ENCODE peak calls at places on chromosomes 6 and 20, in eight cellular contexts. D is body of pancreas, O is GM23248, C is prostate gland, U is mesenchymal stem cell, M is OCI-LY7, N is MM.1S, S is A673. K is an unnamed sample. For H3K4me1, the result is how much of the 10 kb centered on the place peaks cover.

GRCh38 chr6:167826230-167827061 is at the start of gene AFDN:
- DNase-seq in D (peak), O (peak), C (peak), U (peak), M (peak), N (peak), S (peak), K (peak)

GRCh38 chr6:158703840-158704822 is 54.3 kb downstream of the SYTL3 start:
- DNase-seq in D (peak), O (peak), C (peak), U (peak), M (peak), N (peak), S (peak), K (peak)

GRCh38 chr6:160442151-160442550 is 94.0 kb downstream of the SLC22A3 start:
- DNase-seq in D (peak), O (no peak), C (no peak), U (no peak), M (no peak), N (no peak), S (no peak), K (no peak)

GRCh38 chr6:33962673-33963072 is 158.9 kb upstream of the MLN start:
- DNase-seq in D (no peak), O (no peak), C (no peak), U (no peak), M (no peak), N (no peak), S (no peak), K (peak)

GRCh38 chr20:11553603-11554002 is 364.1 kb upstream of the BTBD3 start:
- DNase-seq in D (no peak), O (peak), C (no peak), U (peak), M (no peak), N (no peak), S (peak), K (no peak)

GRCh38 chr20:45337367-45338120 is 10.7 kb downstream of the SDC4 start:
- DNase-seq in D (peak), O (peak), C (no peak), U (peak), M (no peak), N (no peak), S (no peak), K (no peak)

GRCh38 chr6:153949606-153950005 is 89.4 kb upstream of the OPRM1 start:
- DNase-seq in D (no peak), O (peak), C (no peak), U (no peak), M (no peak), N (no peak), S (no peak), K (no peak)

GRCh38 chr6:167244064-167244949 is 46.8 kb upstream of the UNC93A start:
- DNase-seq in D (no peak), O (no peak), C (no peak), U (no peak), M (no peak), N (no peak), S (peak), K (no peak)

GRCh38 chr6:125974214-125974866 is 12.0 kb upstream of the TRMT11 start:
- DNase-seq in D (no peak), O (peak), C (no peak), U (peak), M (peak), N (peak), S (peak), K (no peak)

GRCh38 chr6:2129076-2129695 is 116.2 kb downstream of the GMDS start:
- DNase-seq in D (no peak), O (no peak), C (no peak), U (no peak), M (no peak), N (no peak), S (no peak), K (no peak)

GRCh38 chr6:5813625-5814027 is 193.1 kb downstream of the NRN1 start:
- DNase-seq in D (no peak), O (no peak), C (no peak), U (no peak), M (no peak), N (peak), S (no peak), K (no peak)

GRCh38 chr6:112502348-112503130 is 155.4 kb downstream of the RFPL4B start:
- DNase-seq in D (no peak), O (peak), C (no peak), U (peak), M (no peak), N (no peak), S (peak), K (no peak)

GRCh38 chr20:53743607-53744260 is 150.1 kb upstream of the ZNF217 start:
- DNase-seq in D (no peak), O (no peak), C (no peak), U (no peak), M (no peak), N (no peak), S (no peak), K (no peak)

GRCh38 chr6:24788031-24788665 is 10.6 kb downstream of the ARMH2 start:
- DNase-seq in D (no peak), O (peak), C (no peak), U (peak), M (no peak), N (no peak), S (no peak), K (no peak)

GRCh38 chr6:53464942-53465460 is 79.9 kb downstream of the GCLC start:
- DNase-seq in D (peak), O (peak), C (no peak), U (peak), M (no peak), N (no peak), S (no peak), K (no peak)

GRCh38 chr20:35145141-35145564 is 2.0 kb downstream of the EDEM2 start:
- DNase-seq in D (peak), O (peak), C (peak), U (peak), M (peak), N (peak), S (peak), K (no peak)

GRCh38 chr6:123383718-123384117 is 253.0 kb downstream of the TRDN start:
- DNase-seq in D (no peak), O (no peak), C (no peak), U (no peak), M (no peak), N (no peak), S (no peak), K (no peak)

GRCh38 chr6:27810768-27811298 is 101.4 kb downstream of the OR2B2 start:
- DNase-seq in D (no peak), O (no peak), C (no peak), U (peak), M (peak), N (peak), S (no peak), K (no peak)

GRCh38 chr6:157298325-157298724 is 25.0 kb downstream of the TMEM242 start:
- DNase-seq in D (no peak), O (no peak), C (peak), U (no peak), M (no peak), N (no peak), S (no peak), K (no peak)

GRCh38 chr6:123575218-123575617 is 61.5 kb downstream of the TRDN start:
- DNase-seq in D (no peak), O (no peak), C (no peak), U (no peak), M (no peak), N (no peak), S (no peak), K (no peak)

GRCh38 chr6:5084192-5084786 is 852 bp upstream of the PPP1R3G start:
- DNase-seq in D (no peak), O (no peak), C (no peak), U (no peak), M (no peak), N (no peak), S (no peak), K (no peak)

GRCh38 chr6:45930419-45931059 is 85.1 kb downstream of the CLIC5 start:
- DNase-seq in D (peak), O (peak), C (peak), U (peak), M (peak), N (peak), S (peak), K (no peak)

GRCh38 chr6:49713346-49713745 is at the start of gene CRISP2:
- DNase-seq in D (no peak), O (no peak), C (no peak), U (no peak), M (no peak), N (no peak), S (no peak), K (no peak)

GRCh38 chr20:10637563-10637962 is 36.2 kb downstream of the JAG1 start:
- DNase-seq in D (no peak), O (no peak), C (no peak), U (no peak), M (no peak), N (no peak), S (peak), K (no peak)

GRCh38 chr6:135592276-135592675 is 94.7 kb upstream of the AHI1 start:
- DNase-seq in D (no peak), O (no peak), C (no peak), U (no peak), M (no peak), N (no peak), S (no peak), K (no peak)

GRCh38 chr6:166244353-166245045 is 63.7 kb downstream of the PRR18 start:
- DNase-seq in D (no peak), O (no peak), C (no peak), U (no peak), M (no peak), N (no peak), S (no peak), K (no peak)

GRCh38 chr6:131116755-131117360 is 18.4 kb upstream of the AKAP7 start:
- DNase-seq in D (no peak), O (peak), C (no peak), U (peak), M (peak), N (peak), S (peak), K (no peak)

GRCh38 chr20:745683-746301 is 22.5 kb downstream of the SLC52A3 start:
- DNase-seq in D (no peak), O (peak), C (no peak), U (no peak), M (peak), N (peak), S (no peak), K (no peak)

GRCh38 chr20:20491110-20491783 is 123.3 kb downstream of the INSM1 start:
- DNase-seq in D (no peak), O (peak), C (no peak), U (no peak), M (no peak), N (no peak), S (no peak), K (no peak)

GRCh38 chr6:109897025-109897424 is 81.1 kb upstream of the GPR6 start:
- DNase-seq in D (no peak), O (no peak), C (no peak), U (no peak), M (no peak), N (no peak), S (no peak), K (no peak)

GRCh38 chr6:69391106-69391505 is 405.7 kb downstream of the LMBRD1 start:
- DNase-seq in D (no peak), O (no peak), C (no peak), U (peak), M (no peak), N (no peak), S (no peak), K (no peak)

GRCh38 chr6:15264902-15265761 is 19.3 kb downstream of the JARID2 start:
- DNase-seq in D (no peak), O (peak), C (peak), U (peak), M (peak), N (no peak), S (peak), K (no peak)

GRCh38 chr6:160041608-160042007 is 72.7 kb downstream of the IGF2R start:
- DNase-seq in D (peak), O (peak), C (peak), U (no peak), M (no peak), N (no peak), S (no peak), K (no peak)

GRCh38 chr20:47607208-47607613 is 105.5 kb downstream of the NCOA3 start:
- DNase-seq in D (no peak), O (peak), C (no peak), U (peak), M (no peak), N (no peak), S (peak), K (no peak)

DNA sequence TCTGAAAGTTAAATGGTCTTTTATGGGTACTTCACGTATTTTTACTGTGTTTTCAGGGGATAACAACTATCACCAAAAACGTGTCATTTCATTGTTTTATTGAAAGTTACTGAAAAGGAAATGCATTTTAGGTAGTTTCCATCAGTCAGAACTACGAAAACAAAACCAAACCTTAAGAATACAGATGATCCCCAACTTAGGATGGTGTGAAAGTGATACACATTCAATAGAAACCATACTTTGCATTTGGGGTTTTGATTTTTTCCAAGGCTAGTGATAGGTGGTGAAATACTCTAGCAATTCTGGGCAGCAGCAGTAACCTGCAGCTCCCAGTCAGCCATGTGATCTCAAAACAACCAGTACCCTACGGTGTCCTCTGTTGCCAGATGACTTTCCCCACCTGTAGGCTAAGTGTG is 25.9 kb upstream of the EFHC1 start:
- DNase-seq in D (no peak), O (no peak), C (no peak), U (no peak), M (no peak), N (peak), S (no peak), K (no peak)
- H3K4me1 ChIP-seq in D (under half), O (under half), C (under half), U (under half), M (under half), N (under half), S (under half), K (under half)

DNA sequence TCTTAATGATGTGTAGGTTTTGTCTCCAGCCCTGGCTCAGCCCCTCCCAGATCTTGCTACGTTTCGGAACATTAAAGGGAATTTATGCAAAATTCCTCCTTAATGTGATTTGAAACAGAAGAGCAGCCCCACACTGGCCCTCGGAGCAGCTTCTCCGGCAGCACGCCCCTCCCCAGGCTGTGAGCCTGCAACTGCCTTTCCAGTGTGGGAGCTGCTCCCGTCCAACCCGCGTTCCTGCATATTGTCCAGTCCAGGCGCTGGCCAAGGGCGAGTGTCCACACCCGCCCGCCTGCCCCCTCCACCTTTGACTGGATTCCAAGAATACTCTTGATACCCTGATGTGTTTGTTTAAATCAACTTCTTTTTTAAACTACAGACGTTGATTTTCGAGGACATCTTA is 257.2 kb downstream of the TAF4 start:
- DNase-seq in D (no peak), O (no peak), C (no peak), U (no peak), M (no peak), N (no peak), S (peak), K (no peak)
- H3K4me3 ChIP-seq in D (no peak), O (no peak), C (no peak), U (no peak), M (no peak), N (no peak), S (no peak), K (no peak)

GRCh38 chr6:117501722-117502121 is 19.2 kb downstream of the DCBLD1 start:
- DNase-seq in D (no peak), O (no peak), C (no peak), U (no peak), M (no peak), N (no peak), S (no peak), K (no peak)
- H3K4me1 ChIP-seq in D (under half), O (half or more), C (under half), U (under half), M (under half), N (half or more), S (under half), K (under half)

GRCh38 chr6:21349834-21350233 is 243.7 kb upstream of the SOX4 start:
- DNase-seq in D (no peak), O (no peak), C (no peak), U (no peak), M (no peak), N (no peak), S (no peak), K (no peak)
- H3K4me3 ChIP-seq in D (no peak), O (no peak), C (no peak), U (no peak), M (no peak), N (no peak), S (no peak), K (no peak)

DNA sequence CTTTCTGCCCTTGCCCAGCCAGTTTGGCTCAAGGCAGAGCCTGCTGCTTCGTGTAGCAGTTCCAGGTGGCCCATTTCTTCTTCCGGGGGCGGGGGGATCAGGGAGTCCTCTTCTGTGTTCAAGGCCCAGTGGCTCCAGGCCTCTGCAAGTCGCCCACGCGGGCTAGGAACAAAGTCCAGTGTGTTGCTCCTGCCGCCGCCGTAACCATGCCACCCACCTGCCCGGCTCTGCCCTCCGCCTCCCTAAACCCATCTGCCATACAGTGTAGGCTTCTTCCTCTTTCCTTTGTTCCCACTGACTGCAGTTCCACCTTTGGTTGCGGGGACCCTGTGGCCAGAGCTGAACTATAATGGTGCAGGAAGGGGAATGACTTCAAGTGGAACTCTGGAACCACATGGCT is 43.9 kb upstream of the SRF start:
- DNase-seq in D (no peak), O (no peak), C (no peak), U (no peak), M (no peak), N (no peak), S (no peak), K (no peak)
- H3K4me1 ChIP-seq in D (under half), O (half or more), C (under half), U (half or more), M (under half), N (under half), S (under half), K (under half)

GRCh38 chr6:100880149-100880900 is 804 bp downstream of the ASCC3 start:
- DNase-seq in D (peak), O (peak), C (peak), U (peak), M (no peak), N (no peak), S (peak), K (no peak)
- H3K4me3 ChIP-seq in D (peak), O (peak), C (peak), U (peak), M (peak), N (peak), S (peak), K (peak)

GRCh38 chr20:38867062-38867359 is 59.2 kb upstream of the FAM83D start:
- DNase-seq in D (no peak), O (no peak), C (no peak), U (no peak), M (no peak), N (no peak), S (no peak), K (no peak)

GRCh38 chr20:38863024-38863851 is 57.7 kb downstream of the PPP1R16B start:
- DNase-seq in D (no peak), O (no peak), C (no peak), U (no peak), M (peak), N (no peak), S (no peak), K (no peak)

GRCh38 chr20:38866265-38867061 is 59.8 kb upstream of the FAM83D start:
- DNase-seq in D (no peak), O (no peak), C (no peak), U (no peak), M (no peak), N (no peak), S (no peak), K (no peak)

GRCh38 chr20:38862226-38862625 is 56.7 kb downstream of the PPP1R16B start:
- DNase-seq in D (no peak), O (no peak), C (no peak), U (no peak), M (no peak), N (no peak), S (no peak), K (no peak)

DNA sequence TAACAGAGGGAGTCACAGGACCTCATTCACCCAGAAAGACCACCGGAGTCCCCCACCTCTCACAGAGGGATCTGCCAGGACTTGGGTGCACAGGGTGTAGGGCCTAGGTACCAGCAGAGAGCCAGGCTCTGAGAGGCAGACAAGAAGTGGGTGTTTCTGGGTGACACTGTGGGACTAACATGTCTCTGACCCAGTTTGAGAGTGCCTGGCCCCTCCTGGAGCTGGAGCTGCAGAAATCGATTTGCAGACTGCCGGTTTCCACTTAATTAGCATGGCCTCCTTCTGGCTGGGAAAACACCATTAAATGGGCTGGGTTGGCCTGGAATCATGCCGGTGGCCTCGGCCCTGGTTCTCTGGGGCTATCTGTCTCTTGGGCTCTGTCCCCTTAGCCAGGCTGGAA is 59.2 kb downstream of the PPP1R16B start:
- DNase-seq in D (no peak), O (no peak), C (no peak), U (no peak), M (no peak), N (no peak), S (no peak), K (no peak)
- H3K4me1 ChIP-seq in D (under half), O (under half), C (under half), U (under half), M (half or more), N (under half), S (under half), K (under half)

GRCh38 chr6:143740213-143740612 is 62.4 kb downstream of the PHACTR2 start:
- DNase-seq in D (no peak), O (no peak), C (no peak), U (no peak), M (no peak), N (no peak), S (no peak), K (no peak)
- H3K4me3 ChIP-seq in D (no peak), O (no peak), C (no peak), U (no peak), M (no peak), N (no peak), S (no peak), K (no peak)

GRCh38 chr20:48718914-48719578 is 108.8 kb downstream of the PREX1 start:
- DNase-seq in D (no peak), O (no peak), C (no peak), U (no peak), M (peak), N (no peak), S (no peak), K (no peak)

GRCh38 chr20:48717959-48718223 is 109.9 kb downstream of the PREX1 start:
- DNase-seq in D (no peak), O (no peak), C (no peak), U (no peak), M (no peak), N (no peak), S (no peak), K (no peak)

GRCh38 chr20:48720256-48721020 is 107.4 kb downstream of the PREX1 start:
- DNase-seq in D (no peak), O (peak), C (no peak), U (no peak), M (no peak), N (no peak), S (no peak), K (no peak)

GRCh38 chr20:48721324-48722001 is 106.3 kb downstream of the PREX1 start:
- DNase-seq in D (no peak), O (no peak), C (no peak), U (no peak), M (peak), N (no peak), S (no peak), K (no peak)

GRCh38 chr20:48719598-48720255 is 108.1 kb downstream of the PREX1 start:
- DNase-seq in D (no peak), O (no peak), C (no peak), U (no peak), M (no peak), N (no peak), S (no peak), K (no peak)
- H3K4me1 ChIP-seq in D (under half), O (under half), C (under half), U (under half), M (half or more), N (under half), S (under half), K (under half)

K was measured in suprapubic skin.